ENCODE peak calls at places on chromosomes 13 and 19, in six cellular contexts. One of them, this sample, is unnamed.

GRCh38 chr19:40144151-40144550 is 47.1 kb upstream of the MAP3K10 start:
- DNase-seq in K562: no peak
- DNase-seq in GM12878: no peak
- DNase-seq in H1: no peak
- DNase-seq in NT2/D1: no peak
- DNase-seq in HCT116: no peak
- DNase-seq in this sample: no peak

GRCh38 chr13:80036845-80037504 is 304.0 kb downstream of the SPRY2 start:
- DNase-seq in K562: no peak
- DNase-seq in HCT116: no peak
- DNase-seq in NT2/D1: no peak
- DNase-seq in GM12878: no peak
- DNase-seq in H1: no peak
- DNase-seq in this sample: no peak

GRCh38 chr13:29935309-29935981 is 85.0 kb upstream of the UBL3 start:
- DNase-seq in NT2/D1: no peak
- DNase-seq in GM12878: peak
- DNase-seq in K562: no peak
- DNase-seq in H1: no peak
- DNase-seq in HCT116: no peak
- DNase-seq in this sample: no peak

GRCh38 chr13:22062478-22063205 is 391.8 kb downstream of the FGF9 start:
- DNase-seq in HCT116: no peak
- DNase-seq in GM12878: no peak
- DNase-seq in NT2/D1: no peak
- DNase-seq in H1: no peak
- DNase-seq in K562: no peak
- DNase-seq in this sample: no peak

GRCh38 chr19:48203227-48203793 is 32.8 kb downstream of the ZSWIM9 start:
- DNase-seq in H1: no peak
- DNase-seq in K562: no peak
- DNase-seq in GM12878: no peak
- DNase-seq in HCT116: peak
- DNase-seq in NT2/D1: no peak
- DNase-seq in this sample: no peak

GRCh38 chr13:77377016-77377415 is 50.1 kb upstream of the MYCBP2 start:
- DNase-seq in NT2/D1: no peak
- DNase-seq in H1: no peak
- DNase-seq in HCT116: no peak
- DNase-seq in GM12878: no peak
- DNase-seq in K562: no peak
- DNase-seq in this sample: no peak

GRCh38 chr19:13621413-13621812 is 115.1 kb upstream of the CACNA1A start:
- DNase-seq in K562: peak
- DNase-seq in NT2/D1: peak
- DNase-seq in HCT116: peak
- DNase-seq in H1: peak
- DNase-seq in GM12878: no peak
- DNase-seq in this sample: no peak

GRCh38 chr13:18948664-18949488 is 232.7 kb downstream of the TUBA3C start:
- DNase-seq in K562: no peak
- DNase-seq in NT2/D1: no peak
- DNase-seq in GM12878: no peak
- DNase-seq in H1: no peak
- DNase-seq in HCT116: no peak
- DNase-seq in this sample: no peak

GRCh38 chr19:29966594-29967249 is 24.7 kb downstream of the URI1 start:
- DNase-seq in HCT116: no peak
- DNase-seq in GM12878: no peak
- DNase-seq in NT2/D1: no peak
- DNase-seq in H1: no peak
- DNase-seq in K562: no peak
- DNase-seq in this sample: peak

GRCh38 chr19:51721905-51722304 is 1.9 kb downstream of the HAS1 start:
- DNase-seq in K562: no peak
- DNase-seq in HCT116: no peak
- DNase-seq in H1: no peak
- DNase-seq in NT2/D1: no peak
- DNase-seq in GM12878: no peak
- DNase-seq in this sample: no peak

GRCh38 chr13:80840313-80840976 is 499.5 kb upstream of the SPRY2 start:
- DNase-seq in K562: no peak
- DNase-seq in NT2/D1: no peak
- DNase-seq in GM12878: no peak
- DNase-seq in HCT116: no peak
- DNase-seq in H1: no peak
- DNase-seq in this sample: no peak

GRCh38 chr13:113002206-113002821 is 33.3 kb downstream of the MCF2L start:
- DNase-seq in GM12878: no peak
- DNase-seq in NT2/D1: no peak
- DNase-seq in K562: peak
- DNase-seq in HCT116: no peak
- DNase-seq in H1: peak
- DNase-seq in this sample: peak

GRCh38 chr13:110382830-110383229 is 75.7 kb downstream of the COL4A2 start:
- DNase-seq in HCT116: no peak
- DNase-seq in NT2/D1: no peak
- DNase-seq in K562: no peak
- DNase-seq in H1: no peak
- DNase-seq in GM12878: no peak
- DNase-seq in this sample: no peak

GRCh38 chr19:43820098-43820860 is 6.8 kb upstream of the ZNF283 start:
- DNase-seq in GM12878: no peak
- DNase-seq in HCT116: no peak
- DNase-seq in H1: peak
- DNase-seq in NT2/D1: peak
- DNase-seq in K562: no peak
- DNase-seq in this sample: no peak

GRCh38 chr19:39238209-39238608 is 6.6 kb downstream of the IFNL3 start:
- DNase-seq in HCT116: no peak
- DNase-seq in GM12878: no peak
- DNase-seq in H1: no peak
- DNase-seq in NT2/D1: no peak
- DNase-seq in K562: no peak
- DNase-seq in this sample: no peak

GRCh38 chr13:112733661-112734379 is 44.0 kb downstream of the ATP11A start:
- DNase-seq in H1: no peak
- DNase-seq in K562: peak
- DNase-seq in GM12878: no peak
- DNase-seq in HCT116: no peak
- DNase-seq in NT2/D1: peak
- DNase-seq in this sample: no peak

GRCh38 chr19:38657633-38658222 is 10.3 kb downstream of the ACTN4 start:
- DNase-seq in NT2/D1: no peak
- DNase-seq in HCT116: peak
- DNase-seq in K562: no peak
- DNase-seq in GM12878: no peak
- DNase-seq in H1: no peak
- DNase-seq in this sample: no peak

GRCh38 chr19:11141937-11142527 is 13.6 kb downstream of the SPC24 start:
- DNase-seq in K562: peak
- DNase-seq in H1: no peak
- DNase-seq in GM12878: no peak
- DNase-seq in NT2/D1: no peak
- DNase-seq in HCT116: no peak
- DNase-seq in this sample: peak

GRCh38 chr13:41696163-41697003 is 239.0 kb downstream of the RGCC start:
- DNase-seq in NT2/D1: peak
- DNase-seq in H1: peak
- DNase-seq in GM12878: no peak
- DNase-seq in HCT116: peak
- DNase-seq in K562: no peak
- DNase-seq in this sample: peak

GRCh38 chr13:29594710-29595379 is 643 bp downstream of the SLC7A1 start:
- DNase-seq in GM12878: no peak
- DNase-seq in K562: peak
- DNase-seq in HCT116: no peak
- DNase-seq in H1: no peak
- DNase-seq in NT2/D1: no peak
- DNase-seq in this sample: no peak

GRCh38 chr19:18386543-18387251 is 739 bp downstream of the GDF15 start:
- DNase-seq in GM12878: no peak
- DNase-seq in K562: no peak
- DNase-seq in H1: no peak
- DNase-seq in HCT116: no peak
- DNase-seq in NT2/D1: no peak
- DNase-seq in this sample: no peak

GRCh38 chr13:97003071-97003470 is 8.8 kb upstream of the OXGR1 start:
- DNase-seq in K562: no peak
- DNase-seq in H1: no peak
- DNase-seq in NT2/D1: no peak
- DNase-seq in GM12878: no peak
- DNase-seq in HCT116: no peak
- DNase-seq in this sample: no peak

GRCh38 chr19:32566246-32566830 is 14.7 kb upstream of the PDCD5 start:
- DNase-seq in H1: no peak
- DNase-seq in GM12878: no peak
- DNase-seq in NT2/D1: no peak
- DNase-seq in K562: no peak
- DNase-seq in HCT116: no peak
- DNase-seq in this sample: no peak

GRCh38 chr13:42883771-42884170 is 102.4 kb downstream of the FAM216B start:
- DNase-seq in HCT116: peak
- DNase-seq in K562: no peak
- DNase-seq in NT2/D1: no peak
- DNase-seq in GM12878: no peak
- DNase-seq in H1: no peak
- DNase-seq in this sample: no peak

GRCh38 chr19:58518261-58519086 is 1.1 kb downstream of the ZBTB45 start:
- DNase-seq in H1: no peak
- DNase-seq in HCT116: no peak
- DNase-seq in NT2/D1: no peak
- DNase-seq in GM12878: no peak
- DNase-seq in K562: no peak
- DNase-seq in this sample: no peak

DNA sequence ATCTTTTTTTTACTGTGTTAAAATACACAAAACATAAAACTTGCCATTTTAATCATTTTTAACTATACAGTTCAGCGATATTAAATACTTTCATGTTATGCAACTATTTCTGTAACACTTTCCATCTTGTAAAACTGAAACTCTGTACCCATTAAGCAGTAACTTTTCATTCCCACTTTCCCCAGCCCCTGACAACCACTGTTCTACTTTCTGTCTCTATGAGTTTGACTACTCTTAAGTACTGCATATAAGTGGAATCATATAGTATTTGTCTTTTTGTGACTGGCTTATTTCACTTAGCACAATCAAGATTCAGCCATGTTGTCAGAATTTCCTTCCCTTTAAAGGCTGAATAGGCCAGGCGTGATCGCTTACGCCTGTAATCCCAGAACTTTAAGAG is 56.2 kb downstream of the ARHGAP35 start:
- DNase-seq in GM12878: peak
- DNase-seq in HCT116: no peak
- DNase-seq in NT2/D1: no peak
- DNase-seq in H1: no peak
- DNase-seq in K562: no peak
- DNase-seq in this sample: no peak
- TF ChIP-seq ZNF274 in GM12878: no peak
- TF ChIP-seq ZNF274 in HCT116: no peak
- TF ChIP-seq ZNF274 in NT2/D1: no peak
- TF ChIP-seq ZNF274 in H1: no peak
- TF ChIP-seq ZNF274 in K562: no peak
- TF ChIP-seq ZNF274 in this sample: no peak

DNA sequence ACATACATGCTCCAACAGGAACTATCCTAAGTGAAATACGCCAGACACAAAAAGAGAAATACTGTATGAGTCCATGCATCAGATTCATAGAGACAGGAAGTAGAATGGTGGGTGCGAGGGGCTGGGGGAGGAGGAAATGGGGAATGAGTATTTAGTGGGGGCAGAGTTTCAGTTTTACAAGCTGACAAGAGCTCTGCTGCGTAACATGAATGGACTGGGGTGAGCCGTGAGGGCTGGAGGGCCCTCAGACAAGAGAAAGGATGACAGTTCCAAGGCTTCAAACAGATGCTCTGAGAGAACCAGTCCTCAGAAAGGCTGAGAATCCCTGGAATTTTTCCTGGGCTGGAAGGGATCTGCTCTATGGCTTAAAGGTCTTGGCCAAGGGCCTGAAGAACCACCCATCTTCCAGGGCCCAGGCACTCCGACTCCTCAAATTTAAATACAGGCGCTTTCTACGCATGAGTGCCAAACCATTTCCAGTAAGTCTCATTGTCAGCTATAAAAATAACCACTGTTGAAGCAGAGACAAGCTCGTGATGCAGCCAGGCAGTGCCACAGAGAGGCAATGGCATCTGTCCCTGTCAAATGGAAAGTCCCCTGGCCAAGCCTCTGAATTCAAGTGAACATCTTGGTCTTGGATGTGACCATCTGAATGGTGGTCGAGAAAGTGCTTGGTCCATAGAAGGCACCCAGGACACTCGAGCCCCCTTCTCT is 17.5 kb downstream of the KLF2 start:
- DNase-seq in H1: no peak
- DNase-seq in NT2/D1: no peak
- DNase-seq in GM12878: peak
- DNase-seq in K562: no peak
- DNase-seq in HCT116: no peak
- DNase-seq in this sample: no peak
- H3K9ac ChIP-seq in H1: no peak
- H3K9ac ChIP-seq in NT2/D1: no peak
- H3K9ac ChIP-seq in GM12878: peak
- H3K9ac ChIP-seq in K562: no peak
- H3K9ac ChIP-seq in HCT116: no peak
- H3K9ac ChIP-seq in this sample: no peak

DNA sequence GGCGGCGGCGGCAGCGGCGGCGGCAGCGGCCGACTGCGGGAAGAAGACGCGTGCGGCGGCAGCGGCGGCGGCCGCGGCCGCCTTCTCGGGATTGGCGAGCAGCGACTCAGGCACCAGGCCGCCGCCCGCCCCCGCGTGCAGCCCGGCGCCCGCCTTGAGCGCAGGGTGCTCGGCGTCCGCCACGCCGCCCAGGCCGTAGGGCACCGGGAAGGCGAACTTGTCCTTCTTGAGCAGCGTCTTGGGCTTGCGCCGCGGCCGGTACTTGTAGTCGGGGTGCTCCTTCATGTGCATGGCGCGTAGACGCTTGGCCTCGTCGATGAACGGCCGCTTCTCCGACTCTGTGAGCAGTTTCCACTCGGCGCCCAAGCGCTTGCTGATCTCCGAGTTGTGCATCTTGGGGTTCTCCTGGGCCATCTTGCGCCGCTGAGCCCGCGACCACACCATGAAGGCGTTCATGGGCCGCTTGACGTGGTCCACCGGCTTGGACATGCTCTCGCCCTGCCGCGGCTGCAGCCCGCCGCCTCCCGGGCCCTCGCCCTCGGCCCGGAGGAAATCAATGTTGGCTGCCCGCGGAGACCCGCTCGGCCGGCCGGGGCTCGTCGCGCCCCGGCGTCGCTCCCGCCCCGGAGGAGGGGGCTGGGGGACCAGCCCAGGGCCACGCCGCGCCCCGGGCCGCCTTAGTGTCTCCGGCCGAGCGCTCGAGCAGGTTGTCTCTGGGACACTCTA is 621 bp downstream of the SOX21 start:
- DNase-seq in HCT116: no peak
- DNase-seq in NT2/D1: no peak
- DNase-seq in K562: peak
- DNase-seq in GM12878: no peak
- DNase-seq in H1: no peak
- DNase-seq in this sample: no peak
- TF ChIP-seq ZNF274 in HCT116: no peak
- TF ChIP-seq ZNF274 in NT2/D1: no peak
- TF ChIP-seq ZNF274 in K562: no peak
- TF ChIP-seq ZNF274 in GM12878: no peak
- TF ChIP-seq ZNF274 in H1: no peak
- TF ChIP-seq ZNF274 in this sample: no peak

GRCh38 chr13:20392530-20392929 is 133.1 kb downstream of the CRYL1 start:
- DNase-seq in K562: no peak
- DNase-seq in GM12878: no peak
- DNase-seq in HCT116: no peak
- DNase-seq in NT2/D1: no peak
- DNase-seq in H1: no peak
- DNase-seq in this sample: no peak
- H3K9ac ChIP-seq in K562: no peak
- H3K9ac ChIP-seq in GM12878: no peak
- H3K9ac ChIP-seq in HCT116: no peak
- H3K9ac ChIP-seq in NT2/D1: no peak
- H3K9ac ChIP-seq in H1: no peak
- H3K9ac ChIP-seq in this sample: no peak